ENCODE peak calls at places on chromosomes 4 and X, in four cellular contexts. A is NCI-H748 treated with DMSO at 0.1 percent for 48 hours, H is NCI-H510A treated with DMSO at 0.1 percent for 48 hours, Y is dermis blood vessel endothelial cell. T is an unnamed sample.

GRCh38 chr4:72817012-72817411 is 248.0 kb upstream of the ADAMTS3 start:
- DNase-seq in A (no peak), H (no peak), Y (no peak), T (no peak)

GRCh38 chr4:89797117-89797516 is 39.8 kb downstream of the SNCA start:
- DNase-seq in A (no peak), H (no peak), Y (peak), T (peak)

GRCh38 chrX:111124418-111124817 is 28.4 kb downstream of the PAK3 start:
- DNase-seq in A (no peak), Y (no peak), H (no peak), T (no peak)

GRCh38 chr4:162497564-162498167 is 333.9 kb upstream of the FSTL5 start:
- DNase-seq in Y (peak), A (peak), H (peak), T (no peak)

GRCh38 chr4:150960818-150961217 is 54.3 kb downstream of the LRBA start:
- DNase-seq in A (no peak), Y (peak), H (no peak), T (peak)

GRCh38 chr4:125432078-125432477 is 117.3 kb downstream of the FAT4 start:
- DNase-seq in H (no peak), A (no peak), Y (peak), T (no peak)

GRCh38 chrX:150525061-150525919 is 43.1 kb upstream of the MTM1 start:
- DNase-seq in Y (no peak), H (no peak), A (no peak), T (no peak)

GRCh38 chr4:163048447-163048846 is 118.2 kb downstream of the NAF1 start:
- DNase-seq in Y (peak), A (no peak), H (no peak), T (peak)

GRCh38 chrX:115679460-115679859 is 118.5 kb downstream of the PLS3 start:
- DNase-seq in A (peak), Y (peak), H (peak), T (no peak)

GRCh38 chr4:95410387-95411005 is 138.3 kb downstream of the UNC5C start:
- DNase-seq in Y (no peak), A (no peak), H (no peak), T (no peak)

GRCh38 chrX:18951032-18951431 is 32.9 kb downstream of the PHKA2 start:
- DNase-seq in Y (no peak), H (no peak), A (no peak), T (peak)

GRCh38 chr4:128379860-128380259 is 92.2 kb upstream of the PGRMC2 start:
- DNase-seq in Y (peak), A (no peak), H (no peak), T (peak)

GRCh38 chrX:50697691-50698090 is 116.3 kb downstream of the SHROOM4 start:
- DNase-seq in Y (peak), A (no peak), H (no peak), T (no peak)

GRCh38 chr4:2515835-2516550 is 20.5 kb upstream of the FAM193A start:
- DNase-seq in Y (no peak), H (no peak), A (no peak), T (no peak)

GRCh38 chrX:39854772-39855747 is 242.7 kb downstream of the BCOR start:
- DNase-seq in H (peak), A (no peak), Y (peak), T (no peak)

GRCh38 chrX:153381684-153382532 is 19.2 kb downstream of the PNMA6E start:
- DNase-seq in A (peak), H (no peak), Y (peak), T (peak)

GRCh38 chr4:41575665-41576064 is 37.7 kb downstream of the LIMCH1 start:
- DNase-seq in A (no peak), H (no peak), Y (no peak), T (no peak)

GRCh38 chr4:98381306-98381705 is 120.1 kb downstream of the RAP1GDS1 start:
- DNase-seq in Y (no peak), A (no peak), H (no peak), T (no peak)

GRCh38 chr4:176102414-176102813 is 36.8 kb downstream of the WDR17 start:
- DNase-seq in Y (no peak), H (no peak), A (no peak), T (no peak)

T was measured in Calu3.